ENCODE peak calls at places on chromosomes 2 and 18, in eight cellular contexts. One of them, this sample, is unnamed.
A peak's percentile ranks its signal among the peaks of the same experiment; 100 is the strongest.

GRCh38 chr2:86788881-86789686 is 1.6 kb downstream of the CD8A start:
- DNase-seq in CD4-positive, CD25-positive, alpha-beta regulatory T cell: no peak
- DNase-seq in neural progenitor cell: peak; percentile 70
- DNase-seq in adrenal gland: peak; percentile 45
- DNase-seq in prostate gland: no peak
- DNase-seq in K562: no peak
- DNase-seq in IMR-90: no peak
- DNase-seq in heart right ventricle: peak; percentile 31
- DNase-seq in this sample: peak; percentile 76

GRCh38 chr18:59015531-59016152 is 124.0 kb upstream of the SEC11C start:
- DNase-seq in CD4-positive, CD25-positive, alpha-beta regulatory T cell: no peak
- DNase-seq in neural progenitor cell: no peak
- DNase-seq in adrenal gland: no peak
- DNase-seq in prostate gland: no peak
- DNase-seq in K562: no peak
- DNase-seq in IMR-90: no peak
- DNase-seq in heart right ventricle: no peak
- DNase-seq in this sample: no peak

GRCh38 chr18:10525563-10526210 is at the start of gene NAPG:
- DNase-seq in CD4-positive, CD25-positive, alpha-beta regulatory T cell: peak; percentile 92
- DNase-seq in neural progenitor cell: peak; percentile 96
- DNase-seq in adrenal gland: peak; percentile 91
- DNase-seq in prostate gland: peak; percentile 78
- DNase-seq in K562: peak; percentile 98
- DNase-seq in IMR-90: peak; percentile 92
- DNase-seq in heart right ventricle: peak; percentile 94
- DNase-seq in this sample: peak; percentile 96

GRCh38 chr2:107808986-107809385 is 17.7 kb upstream of the RGPD4 start:
- DNase-seq in CD4-positive, CD25-positive, alpha-beta regulatory T cell: no peak
- DNase-seq in neural progenitor cell: no peak
- DNase-seq in adrenal gland: no peak
- DNase-seq in prostate gland: no peak
- DNase-seq in K562: no peak
- DNase-seq in IMR-90: no peak
- DNase-seq in heart right ventricle: peak; percentile 21
- DNase-seq in this sample: peak; percentile 51

GRCh38 chr2:177553176-177553909 is 160.8 kb downstream of the AGPS start:
- DNase-seq in CD4-positive, CD25-positive, alpha-beta regulatory T cell: no peak
- DNase-seq in neural progenitor cell: no peak
- DNase-seq in adrenal gland: no peak
- DNase-seq in prostate gland: no peak
- DNase-seq in K562: peak; percentile 23
- DNase-seq in IMR-90: peak; percentile 28
- DNase-seq in heart right ventricle: no peak
- DNase-seq in this sample: no peak

GRCh38 chr2:234251326-234252271 is 201.1 kb downstream of the SPP2 start:
- DNase-seq in CD4-positive, CD25-positive, alpha-beta regulatory T cell: no peak
- DNase-seq in neural progenitor cell: no peak
- DNase-seq in adrenal gland: no peak
- DNase-seq in prostate gland: peak; percentile 91
- DNase-seq in K562: no peak
- DNase-seq in IMR-90: peak; percentile 98
- DNase-seq in heart right ventricle: no peak
- DNase-seq in this sample: no peak

GRCh38 chr2:209383212-209383611 is 40.6 kb upstream of the MAP2 start:
- DNase-seq in CD4-positive, CD25-positive, alpha-beta regulatory T cell: no peak
- DNase-seq in neural progenitor cell: no peak
- DNase-seq in adrenal gland: peak; percentile 16
- DNase-seq in prostate gland: peak; percentile 14
- DNase-seq in K562: no peak
- DNase-seq in IMR-90: peak; percentile 16
- DNase-seq in heart right ventricle: no peak
- DNase-seq in this sample: no peak

GRCh38 chr18:21760321-21760720 is 19.7 kb downstream of the MIB1 start:
- DNase-seq in CD4-positive, CD25-positive, alpha-beta regulatory T cell: no peak
- DNase-seq in neural progenitor cell: no peak
- DNase-seq in adrenal gland: no peak
- DNase-seq in prostate gland: no peak
- DNase-seq in K562: no peak
- DNase-seq in IMR-90: peak; percentile 65
- DNase-seq in heart right ventricle: no peak
- DNase-seq in this sample: no peak

GRCh38 chr2:132670961-132671781 is 1.2 kb upstream of the LYPD1 start:
- DNase-seq in CD4-positive, CD25-positive, alpha-beta regulatory T cell: no peak
- DNase-seq in neural progenitor cell: peak; percentile 55
- DNase-seq in adrenal gland: no peak
- DNase-seq in prostate gland: no peak
- DNase-seq in K562: no peak
- DNase-seq in IMR-90: peak; percentile 97
- DNase-seq in heart right ventricle: no peak
- DNase-seq in this sample: no peak

GRCh38 chr2:86333378-86333777 is 4.0 kb downstream of the REEP1 start:
- DNase-seq in CD4-positive, CD25-positive, alpha-beta regulatory T cell: no peak
- DNase-seq in neural progenitor cell: no peak
- DNase-seq in adrenal gland: no peak
- DNase-seq in prostate gland: no peak
- DNase-seq in K562: no peak
- DNase-seq in IMR-90: no peak
- DNase-seq in heart right ventricle: no peak
- DNase-seq in this sample: no peak

GRCh38 chr2:191056218-191056617 is 42.2 kb upstream of the STAT1 start:
- DNase-seq in CD4-positive, CD25-positive, alpha-beta regulatory T cell: no peak
- DNase-seq in neural progenitor cell: no peak
- DNase-seq in adrenal gland: no peak
- DNase-seq in prostate gland: no peak
- DNase-seq in K562: no peak
- DNase-seq in IMR-90: no peak
- DNase-seq in heart right ventricle: no peak
- DNase-seq in this sample: no peak

GRCh38 chr2:86584164-86584913 is 21.1 kb upstream of the CHMP3 start:
- DNase-seq in CD4-positive, CD25-positive, alpha-beta regulatory T cell: peak; percentile 49
- DNase-seq in neural progenitor cell: no peak
- DNase-seq in adrenal gland: no peak
- DNase-seq in prostate gland: no peak
- DNase-seq in K562: peak; percentile 22
- DNase-seq in IMR-90: no peak
- DNase-seq in heart right ventricle: no peak
- DNase-seq in this sample: no peak

GRCh38 chr2:85709385-85709784 is 15.2 kb downstream of the GNLY start:
- DNase-seq in CD4-positive, CD25-positive, alpha-beta regulatory T cell: no peak
- DNase-seq in neural progenitor cell: no peak
- DNase-seq in adrenal gland: no peak
- DNase-seq in prostate gland: no peak
- DNase-seq in K562: no peak
- DNase-seq in IMR-90: no peak
- DNase-seq in heart right ventricle: no peak
- DNase-seq in this sample: no peak

GRCh38 chr18:39168723-39169122 is 1603.1 kb upstream of the CELF4 start:
- DNase-seq in CD4-positive, CD25-positive, alpha-beta regulatory T cell: no peak
- DNase-seq in neural progenitor cell: no peak
- DNase-seq in adrenal gland: no peak
- DNase-seq in prostate gland: no peak
- DNase-seq in K562: no peak
- DNase-seq in IMR-90: no peak
- DNase-seq in heart right ventricle: no peak
- DNase-seq in this sample: no peak

GRCh38 chr18:76953186-76953982 is 131.0 kb downstream of the ZNF236 start:
- DNase-seq in CD4-positive, CD25-positive, alpha-beta regulatory T cell: no peak
- DNase-seq in neural progenitor cell: no peak
- DNase-seq in adrenal gland: peak; percentile 68
- DNase-seq in prostate gland: peak; percentile 91
- DNase-seq in K562: no peak
- DNase-seq in IMR-90: peak; percentile 7
- DNase-seq in heart right ventricle: peak; percentile 75
- DNase-seq in this sample: peak; percentile 80

GRCh38 chr2:215888680-215889079 is 124.7 kb downstream of the MREG start:
- DNase-seq in CD4-positive, CD25-positive, alpha-beta regulatory T cell: no peak
- DNase-seq in neural progenitor cell: no peak
- DNase-seq in adrenal gland: no peak
- DNase-seq in prostate gland: peak; percentile 5
- DNase-seq in K562: no peak
- DNase-seq in IMR-90: no peak
- DNase-seq in heart right ventricle: no peak
- DNase-seq in this sample: no peak

GRCh38 chr2:237731663-237732062 is 66.9 kb upstream of the RBM44 start:
- DNase-seq in CD4-positive, CD25-positive, alpha-beta regulatory T cell: no peak
- DNase-seq in neural progenitor cell: no peak
- DNase-seq in adrenal gland: no peak
- DNase-seq in prostate gland: no peak
- DNase-seq in K562: no peak
- DNase-seq in IMR-90: peak; percentile 81
- DNase-seq in heart right ventricle: no peak
- DNase-seq in this sample: no peak

GRCh38 chr2:8623958-8624591 is 57.8 kb upstream of the ID2 start:
- DNase-seq in CD4-positive, CD25-positive, alpha-beta regulatory T cell: no peak
- DNase-seq in neural progenitor cell: no peak
- DNase-seq in adrenal gland: no peak
- DNase-seq in prostate gland: no peak
- DNase-seq in K562: no peak
- DNase-seq in IMR-90: no peak
- DNase-seq in heart right ventricle: no peak
- DNase-seq in this sample: peak; percentile 57

GRCh38 chr2:67564076-67564475 is 166.9 kb downstream of the ETAA1 start:
- DNase-seq in CD4-positive, CD25-positive, alpha-beta regulatory T cell: no peak
- DNase-seq in neural progenitor cell: no peak
- DNase-seq in adrenal gland: no peak
- DNase-seq in prostate gland: no peak
- DNase-seq in K562: no peak
- DNase-seq in IMR-90: peak; percentile 77
- DNase-seq in heart right ventricle: no peak
- DNase-seq in this sample: no peak

GRCh38 chr2:70087703-70088507 is 628 bp downstream of the PCBP1 start:
- DNase-seq in CD4-positive, CD25-positive, alpha-beta regulatory T cell: peak; percentile 41
- DNase-seq in neural progenitor cell: peak; percentile 67
- DNase-seq in adrenal gland: peak; percentile 61
- DNase-seq in prostate gland: peak; percentile 26
- DNase-seq in K562: peak; percentile 72
- DNase-seq in IMR-90: peak; percentile 58
- DNase-seq in heart right ventricle: peak; percentile 51
- DNase-seq in this sample: peak; percentile 73

GRCh38 chr2:112170495-112170894 is 32.3 kb downstream of the FBLN7 start:
- DNase-seq in CD4-positive, CD25-positive, alpha-beta regulatory T cell: no peak
- DNase-seq in neural progenitor cell: no peak
- DNase-seq in adrenal gland: no peak
- DNase-seq in prostate gland: no peak
- DNase-seq in K562: no peak
- DNase-seq in IMR-90: no peak
- DNase-seq in heart right ventricle: no peak
- DNase-seq in this sample: no peak

GRCh38 chr2:19682493-19682892 is 219.3 kb downstream of the TTC32 start:
- DNase-seq in CD4-positive, CD25-positive, alpha-beta regulatory T cell: no peak
- DNase-seq in neural progenitor cell: no peak
- DNase-seq in adrenal gland: no peak
- DNase-seq in prostate gland: no peak
- DNase-seq in K562: no peak
- DNase-seq in IMR-90: peak; percentile 31
- DNase-seq in heart right ventricle: no peak
- DNase-seq in this sample: no peak

GRCh38 chr18:69400253-69400975 is at the start of gene DOK6:
- DNase-seq in CD4-positive, CD25-positive, alpha-beta regulatory T cell: no peak
- DNase-seq in neural progenitor cell: peak; percentile 93
- DNase-seq in adrenal gland: peak; percentile 24
- DNase-seq in prostate gland: no peak
- DNase-seq in K562: no peak
- DNase-seq in IMR-90: peak; percentile 69
- DNase-seq in heart right ventricle: peak; percentile 67
- DNase-seq in this sample: peak; percentile 89

DNA sequence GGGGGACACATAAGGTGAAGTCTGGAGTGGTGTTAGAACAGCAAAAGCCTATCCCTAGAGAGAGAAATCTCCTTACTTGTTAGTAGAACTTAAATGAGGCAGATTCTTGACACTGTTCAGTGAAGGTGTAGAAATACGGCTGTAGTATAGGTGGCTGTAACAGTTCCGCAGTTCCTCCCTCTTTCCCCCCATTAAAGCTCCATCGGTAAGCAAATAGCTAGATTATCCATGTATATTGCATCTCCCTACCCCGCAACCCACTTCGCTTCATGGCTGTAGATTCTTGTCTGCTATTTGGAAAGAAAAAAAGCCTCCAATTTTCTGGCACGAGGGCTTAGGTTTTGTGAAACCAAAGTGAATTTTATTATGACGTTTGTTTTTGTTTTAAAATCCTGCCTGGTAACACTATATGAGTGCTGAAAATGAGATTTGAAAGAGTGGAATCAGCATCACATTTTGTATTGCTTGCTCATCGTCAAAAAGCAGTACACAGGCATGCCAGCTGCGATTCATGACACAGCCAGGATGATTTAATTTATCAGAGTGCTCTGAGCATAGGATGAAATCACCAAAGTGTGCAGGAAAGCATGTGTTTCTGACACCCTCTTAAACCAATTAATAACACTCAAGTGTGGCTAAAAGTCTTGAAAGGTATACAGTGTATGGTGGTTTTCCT is 1.4 kb downstream of the FAM171B start:
- DNase-seq in CD4-positive, CD25-positive, alpha-beta regulatory T cell: no peak
- DNase-seq in neural progenitor cell: no peak
- DNase-seq in adrenal gland: no peak
- DNase-seq in prostate gland: no peak
- DNase-seq in K562: no peak
- DNase-seq in IMR-90: peak; percentile 76
- DNase-seq in heart right ventricle: no peak
- DNase-seq in this sample: no peak
- H3K27ac ChIP-seq in CD4-positive, CD25-positive, alpha-beta regulatory T cell: no peak overlapping the region
- H3K27ac ChIP-seq in neural progenitor cell: no peak overlapping the region
- H3K27ac ChIP-seq in adrenal gland: no peak overlapping the region
- H3K27ac ChIP-seq in prostate gland: no peak overlapping the region
- H3K27ac ChIP-seq in K562: no peak overlapping the region
- H3K27ac ChIP-seq in IMR-90: peak overlapping the region; percentile 44
- H3K27ac ChIP-seq in heart right ventricle: no peak overlapping the region
- H3K27ac ChIP-seq in this sample: no peak overlapping the region

GRCh38 chr2:136328396-136328795 is 210.4 kb upstream of the CXCR4 start:
- DNase-seq in CD4-positive, CD25-positive, alpha-beta regulatory T cell: no peak
- DNase-seq in neural progenitor cell: no peak
- DNase-seq in adrenal gland: no peak
- DNase-seq in prostate gland: no peak
- DNase-seq in K562: no peak
- DNase-seq in IMR-90: no peak
- DNase-seq in heart right ventricle: no peak
- DNase-seq in this sample: no peak
- H3K4me1 ChIP-seq in CD4-positive, CD25-positive, alpha-beta regulatory T cell: peaks cover 31% of the 10 kb centered on the region
- H3K4me1 ChIP-seq in neural progenitor cell: peaks cover 20% of the 10 kb centered on the region
- H3K4me1 ChIP-seq in adrenal gland: peaks cover 7% of the 10 kb centered on the region
- H3K4me1 ChIP-seq in prostate gland: no peaks in the 10 kb centered on the region
- H3K4me1 ChIP-seq in K562: no peaks in the 10 kb centered on the region
- H3K4me1 ChIP-seq in IMR-90: no peaks in the 10 kb centered on the region
- H3K4me1 ChIP-seq in heart right ventricle: peaks cover 51% of the 10 kb centered on the region
- H3K4me1 ChIP-seq in this sample: no peaks in the 10 kb centered on the region

GRCh38 chr2:41998789-41999470 is 48.9 kb upstream of the PKDCC start:
- DNase-seq in CD4-positive, CD25-positive, alpha-beta regulatory T cell: no peak
- DNase-seq in neural progenitor cell: no peak
- DNase-seq in adrenal gland: no peak
- DNase-seq in prostate gland: no peak
- DNase-seq in K562: no peak
- DNase-seq in IMR-90: no peak
- DNase-seq in heart right ventricle: peak; percentile 24
- DNase-seq in this sample: peak; percentile 82
- H3K4me3 ChIP-seq in CD4-positive, CD25-positive, alpha-beta regulatory T cell: no peak overlapping the region
- H3K4me3 ChIP-seq in neural progenitor cell: no peak overlapping the region
- H3K4me3 ChIP-seq in adrenal gland: no peak overlapping the region
- H3K4me3 ChIP-seq in prostate gland: no peak overlapping the region
- H3K4me3 ChIP-seq in K562: no peak overlapping the region
- H3K4me3 ChIP-seq in IMR-90: no peak overlapping the region
- H3K4me3 ChIP-seq in heart right ventricle: no peak overlapping the region
- H3K4me3 ChIP-seq in this sample: no peak overlapping the region

GRCh38 chr2:232170391-232170790 is 208.2 kb upstream of the ALPP start:
- DNase-seq in CD4-positive, CD25-positive, alpha-beta regulatory T cell: no peak
- DNase-seq in neural progenitor cell: no peak
- DNase-seq in adrenal gland: no peak
- DNase-seq in prostate gland: no peak
- DNase-seq in K562: no peak
- DNase-seq in IMR-90: no peak
- DNase-seq in heart right ventricle: no peak
- DNase-seq in this sample: no peak

GRCh38 chr2:232174662-232175061 is 203.9 kb upstream of the ALPP start:
- DNase-seq in CD4-positive, CD25-positive, alpha-beta regulatory T cell: no peak
- DNase-seq in neural progenitor cell: no peak
- DNase-seq in adrenal gland: no peak
- DNase-seq in prostate gland: no peak
- DNase-seq in K562: no peak
- DNase-seq in IMR-90: no peak
- DNase-seq in heart right ventricle: no peak
- DNase-seq in this sample: peak; percentile 53
- H3K27ac ChIP-seq in CD4-positive, CD25-positive, alpha-beta regulatory T cell: no peak overlapping the region
- H3K27ac ChIP-seq in neural progenitor cell: no peak overlapping the region
- H3K27ac ChIP-seq in adrenal gland: no peak overlapping the region
- H3K27ac ChIP-seq in prostate gland: no peak overlapping the region
- H3K27ac ChIP-seq in K562: no peak overlapping the region
- H3K27ac ChIP-seq in IMR-90: no peak overlapping the region
- H3K27ac ChIP-seq in heart right ventricle: no peak overlapping the region
- H3K27ac ChIP-seq in this sample: no peak overlapping the region

This sample was measured in right cardiac atrium.